ENCODE peak calls at places on chromosomes 1 and 21, in five cellular contexts. F is Panc1, V is HCT116, N is stomach, Z is astrocyte. B is an unnamed sample.

GRCh38 chr1:184792450-184792969 is 37.9 kb upstream of the EDEM3 start:
- DNase-seq in V (peak; percentile 75), N (peak; percentile 94), F (peak; percentile 69), Z (peak; percentile 98), B (peak; percentile 88)

GRCh38 chr1:244102471-244102870 is 51.4 kb downstream of the ZBTB18 start:
- DNase-seq in Z (no peak), N (no peak), F (no peak), V (no peak), B (no peak)

GRCh38 chr1:115194571-115194970 is 105.3 kb upstream of the TSPAN2 start:
- DNase-seq in Z (no peak), F (no peak), V (no peak), N (no peak), B (no peak)

GRCh38 chr1:232949636-232950196 is 695 bp upstream of the NTPCR start:
- DNase-seq in Z (no peak), V (no peak), N (no peak), F (no peak), B (no peak)

GRCh38 chr1:186391841-186392240 is 16.2 kb downstream of the ODR4 start:
- DNase-seq in N (no peak), Z (no peak), F (no peak), V (no peak), B (no peak)

GRCh38 chr1:173476664-173477285 is 360 bp upstream of the PRDX6 start:
- DNase-seq in Z (peak; percentile 73), F (no peak), N (peak; percentile 89), V (peak; percentile 85), B (peak; percentile 83)

GRCh38 chr21:15408089-15408488 is 321.7 kb upstream of the USP25 start:
- DNase-seq in V (no peak), Z (no peak), N (no peak), F (no peak), B (no peak)

GRCh38 chr1:23168079-23168461 is 586 bp downstream of the LUZP1 start:
- DNase-seq in V (no peak), N (no peak), Z (no peak), F (no peak), B (no peak)

GRCh38 chr1:154276797-154277196 is 4.4 kb downstream of the HAX1 start:
- DNase-seq in N (no peak), Z (no peak), F (no peak), V (no peak), B (no peak)

GRCh38 chr1:118243269-118243668 is 58.2 kb upstream of the SPAG17 start:
- DNase-seq in V (no peak), Z (no peak), N (no peak), F (no peak), B (no peak)

GRCh38 chr1:3078941-3079340 is 9.9 kb downstream of the PRDM16 start:
- DNase-seq in F (no peak), Z (peak; percentile 10), V (no peak), N (no peak), B (no peak)

GRCh38 chr1:225044258-225044657 is 114.8 kb downstream of the DNAH14 start:
- DNase-seq in F (no peak), N (no peak), Z (peak; percentile 3), V (no peak), B (no peak)

GRCh38 chr21:28805885-28806284 is 186.8 kb downstream of the LTN1 start:
- DNase-seq in F (no peak), Z (peak; percentile 80), V (no peak), N (no peak), B (no peak)

GRCh38 chr1:67749844-67750689 is 65.1 kb downstream of the GADD45A start:
- DNase-seq in V (peak; percentile 59), Z (peak; percentile 90), F (no peak), N (no peak), B (peak; percentile 82)

GRCh38 chr1:10687782-10688408 is 108.6 kb downstream of the CASZ1 start:
- DNase-seq in F (no peak), N (peak; percentile 68), Z (no peak), V (no peak), B (no peak)

GRCh38 chr1:71039666-71040262 is 7.9 kb downstream of the PTGER3 start:
- DNase-seq in F (no peak), Z (no peak), V (no peak), N (no peak), B (no peak)

GRCh38 chr1:8151647-8152046 is 125.5 kb upstream of the ERRFI1 start:
- DNase-seq in Z (no peak), F (no peak), N (no peak), V (no peak), B (no peak)

GRCh38 chr1:246602194-246602593 is 35.9 kb downstream of the CNST start:
- DNase-seq in Z (peak; percentile 70), V (no peak), N (no peak), F (no peak), B (no peak)

DNA sequence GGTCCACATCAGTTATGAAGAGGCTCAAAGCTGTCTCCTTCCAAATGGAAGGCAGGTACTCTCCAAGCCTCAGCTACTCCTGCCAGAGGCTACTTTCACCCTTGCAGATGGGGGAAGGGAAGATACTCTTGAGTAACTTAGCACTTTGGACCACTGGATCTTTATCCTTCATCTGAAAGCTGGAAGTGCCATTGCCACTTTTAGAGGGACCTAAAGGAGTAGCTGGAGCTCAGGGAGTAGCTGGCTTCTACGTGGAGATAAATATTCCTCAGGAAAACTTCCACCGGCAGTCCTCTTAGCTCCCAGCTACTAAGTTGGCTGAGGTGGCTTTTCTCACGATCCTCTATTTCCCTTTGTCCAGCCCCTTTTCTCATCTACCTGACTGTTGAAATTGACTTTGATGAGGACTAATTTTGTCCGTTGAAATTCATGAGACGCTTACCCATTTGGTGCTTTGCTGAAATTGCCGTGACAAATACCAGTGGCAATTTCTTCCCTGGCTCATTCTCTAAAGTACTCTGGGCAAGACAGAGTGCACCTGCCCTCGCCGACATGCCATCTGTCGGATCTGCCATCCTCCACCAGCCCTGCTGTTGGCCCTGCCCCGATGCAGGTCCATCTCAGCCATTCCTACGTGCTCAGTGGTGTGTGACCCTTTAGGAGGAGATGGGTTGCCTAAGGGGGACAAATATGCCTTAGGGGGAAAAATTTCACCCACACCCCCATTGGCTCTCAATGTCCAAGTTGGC is 13.6 kb downstream of the IGSF21 start:
- DNase-seq in N (no peak), F (no peak), V (no peak), Z (no peak), B (no peak)
- TF ChIP-seq CTCF in N (no peak), F (no peak), V (no peak), Z (no peak), B (no peak)

GRCh38 chr1:162679298-162679697 is 47.0 kb downstream of the DDR2 start:
- DNase-seq in F (no peak), V (no peak), N (no peak), Z (no peak), B (no peak)

GRCh38 chr1:162680419-162681126 is 48.3 kb downstream of the DDR2 start:
- DNase-seq in V (no peak), N (no peak), Z (no peak), F (no peak), B (no peak)

GRCh38 chr1:162678439-162678838 is 46.2 kb downstream of the DDR2 start:
- DNase-seq in N (no peak), V (peak; percentile 34), Z (peak; percentile 87), F (peak; percentile 54), B (peak; percentile 48)

GRCh38 chr1:162682013-162682419 is 49.8 kb downstream of the DDR2 start:
- DNase-seq in Z (no peak), V (no peak), N (no peak), F (no peak), B (no peak)

DNA sequence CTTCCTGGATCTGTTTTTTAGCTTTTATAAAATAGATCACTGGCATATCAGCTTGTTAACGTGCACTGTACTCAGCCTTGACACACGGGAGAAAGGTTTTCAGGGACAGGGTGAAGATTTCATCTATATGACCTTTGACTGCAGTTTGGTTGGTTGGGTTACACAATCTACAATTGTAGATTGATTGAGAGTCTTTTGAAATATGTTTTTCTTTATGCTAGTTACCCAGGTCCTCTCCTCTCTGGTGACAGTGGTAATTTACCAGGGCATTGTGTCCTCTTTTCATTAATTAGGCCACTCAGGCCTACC is 48.8 kb downstream of the DDR2 start:
- DNase-seq in V (no peak), F (no peak), N (no peak), Z (no peak), B (no peak)
- H3K27ac ChIP-seq in V (no peak overlapping the region), F (no peak overlapping the region), N (peak overlapping the region; percentile 62), Z (no peak overlapping the region), B (no peak overlapping the region)

GRCh38 chr1:221740941-221741363 is 937 bp downstream of the DUSP10 start:
- DNase-seq in N (no peak), F (no peak), Z (no peak), V (no peak), B (peak; percentile 27)
- TF ChIP-seq CTCF in N (no peak), F (no peak), Z (no peak), V (no peak), B (no peak)

DNA sequence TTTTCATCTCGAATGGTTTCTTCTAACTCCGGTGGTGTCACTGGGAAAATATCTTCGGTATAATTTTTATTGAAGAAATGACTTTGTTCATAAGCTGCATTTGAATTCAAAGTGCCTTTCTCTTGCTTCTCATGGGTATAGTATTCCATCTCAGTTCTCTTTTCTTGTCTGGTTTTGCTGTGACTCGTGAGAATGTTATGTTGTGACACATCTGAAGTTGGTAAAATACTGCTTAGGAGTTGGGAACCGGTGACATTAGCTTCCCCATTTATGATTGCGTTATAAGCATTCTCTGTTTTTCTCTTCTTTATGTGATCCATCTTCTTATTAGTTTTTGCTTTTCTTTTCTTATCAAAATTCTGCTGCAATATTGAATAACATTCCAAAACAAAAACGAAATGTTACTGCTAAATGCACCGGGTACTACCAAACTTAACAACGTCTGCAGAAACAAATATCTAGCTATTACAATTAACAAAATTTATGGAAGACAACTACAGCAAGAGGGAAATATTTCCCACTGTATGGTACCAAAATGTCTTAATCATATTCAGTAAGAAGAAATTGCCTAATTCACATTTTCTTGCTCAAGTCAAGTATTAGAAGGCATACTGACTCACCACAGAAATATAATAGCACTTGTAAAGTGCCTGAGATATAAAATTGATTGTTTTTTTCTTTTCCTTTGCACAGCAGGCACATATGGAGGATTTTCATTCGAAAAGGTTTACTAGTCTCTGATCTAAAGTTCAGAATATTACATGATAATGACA is 15.5 kb downstream of the LRIF1 start:
- DNase-seq in F (peak; percentile 7), N (no peak), V (no peak), Z (peak; percentile 30), B (peak; percentile 5)
- H3K27ac ChIP-seq in F (no peak overlapping the region), N (no peak overlapping the region), V (no peak overlapping the region), Z (no peak overlapping the region), B (no peak overlapping the region)

GRCh38 chr1:76035053-76035452 is 39.5 kb upstream of the ST6GALNAC3 start:
- DNase-seq in N (no peak), Z (no peak), V (no peak), F (no peak), B (no peak)
- TF ChIP-seq CTCF in N (no peak), Z (no peak), V (peak; percentile 20), F (peak; percentile 31), B (no peak)

GRCh38 chr1:189409774-189410173 is 1067.9 kb downstream of the BRINP3 start:
- DNase-seq in N (no peak), Z (no peak), V (no peak), F (no peak), B (no peak)
- H3K27ac ChIP-seq in N (no peak overlapping the region), Z (no peak overlapping the region), V (no peak overlapping the region), F (no peak overlapping the region), B (no peak overlapping the region)

GRCh38 chr1:29256395-29256794 is 20.1 kb downstream of the PTPRU start:
- DNase-seq in F (no peak), V (no peak), Z (no peak), N (no peak), B (no peak)
- TF ChIP-seq CTCF in F (no peak), V (peak; percentile 9), Z (no peak), N (no peak), B (no peak)